ENCODE peak calls at places on chromosomes 7 and 10, in seven cellular contexts. R is thoracic aorta, T is choroid plexus epithelial cell, D is uterus, H is upper lobe of right lung, E is Peyer's patch, U is fibroblast of mammary gland. Z is an unnamed sample.
A peak's percentile ranks its signal among the peaks of the same experiment; 100 is the strongest.

GRCh38 chr10:938954-939678 is 7.6 kb upstream of the LARP4B start:
- DNase-seq in R (no peak), T (no peak), D (no peak), H (no peak), E (no peak), U (no peak), Z (peak; percentile 69)

GRCh38 chr7:36487756-36488336 is 98.2 kb downstream of the ANLN start:
- DNase-seq in R (no peak), T (peak; percentile 85), D (no peak), H (no peak), E (no peak), U (peak; percentile 65), Z (no peak)

GRCh38 chr10:43867667-43868361 is 219.1 kb upstream of the ZNF32 start:
- DNase-seq in R (no peak), T (peak; percentile 60), D (no peak), H (no peak), E (no peak), U (peak; percentile 87), Z (no peak)

GRCh38 chr7:45920543-45921380 is at the start of gene IGFBP3:
- DNase-seq in R (no peak), T (peak; percentile 63), D (peak; percentile 48), H (peak; percentile 72), E (peak; percentile 64), U (peak; percentile 60), Z (no peak)

GRCh38 chr10:43292745-43293676 is 26.1 kb upstream of the RASGEF1A start:
- DNase-seq in R (no peak), T (peak; percentile 73), D (peak; percentile 46), H (no peak), E (peak; percentile 65), U (peak; percentile 51), Z (no peak)

GRCh38 chr10:122407375-122408125 is 33.0 kb downstream of the PLEKHA1 start:
- DNase-seq in R (no peak), T (peak; percentile 45), D (peak; percentile 28), H (no peak), E (no peak), U (peak; percentile 90), Z (no peak)

GRCh38 chr7:66880009-66880554 is 40.9 kb upstream of the TMEM248 start:
- DNase-seq in R (no peak), T (no peak), D (no peak), H (no peak), E (no peak), U (no peak), Z (no peak)

GRCh38 chr7:99755085-99755484 is 20.1 kb upstream of the CYP3A7 start:
- DNase-seq in R (no peak), T (no peak), D (no peak), H (no peak), E (no peak), U (no peak), Z (no peak)

GRCh38 chr7:69047166-69047760 is 551.0 kb upstream of the AUTS2 start:
- DNase-seq in R (no peak), T (no peak), D (no peak), H (no peak), E (no peak), U (no peak), Z (no peak)

GRCh38 chr7:67621704-67622103 is 625.1 kb downstream of the TYW1 start:
- DNase-seq in R (no peak), T (no peak), D (no peak), H (no peak), E (no peak), U (no peak), Z (no peak)

Z was measured in mesenteric fat pad.